ENCODE peak calls at places on chromosomes 6 and 20, in eight cellular contexts. I, X, F, Q, M, A, J and W are unnamed samples.

GRCh38 chr20:37901667-37902503 is 1.0 kb upstream of the VSTM2L start:
- DNase-seq in I (peak; percentile 64), X (peak; percentile 35), F (peak; percentile 41), Q (peak; percentile 75), M (no peak), A (peak; percentile 32), J (peak; percentile 82), W (peak; percentile 70)

GRCh38 chr6:122568350-122568749 is 41.9 kb upstream of the PKIB start:
- DNase-seq in I (no peak), X (peak; percentile 31), F (no peak), Q (no peak), M (no peak), A (no peak), J (no peak), W (no peak)

GRCh38 chr6:161370882-161371281 is 97.0 kb upstream of the AGPAT4 start:
- DNase-seq in I (peak; percentile 66), X (peak; percentile 62), F (peak; percentile 47), Q (peak; percentile 67), M (peak; percentile 41), A (peak; percentile 34), J (peak; percentile 84), W (peak; percentile 39)

GRCh38 chr6:167580512-167580911 is 246.2 kb upstream of the AFDN start:
- DNase-seq in I (no peak), X (no peak), F (no peak), Q (no peak), M (no peak), A (no peak), J (no peak), W (no peak)

GRCh38 chr6:107118976-107119375 is 3.7 kb upstream of the BEND3 start:
- DNase-seq in I (no peak), X (no peak), F (no peak), Q (no peak), M (no peak), A (no peak), J (no peak), W (no peak)

GRCh38 chr6:5490495-5491069 is 229.3 kb downstream of the FARS2 start:
- DNase-seq in I (peak; percentile 55), X (no peak), F (no peak), Q (no peak), M (no peak), A (no peak), J (no peak), W (no peak)

GRCh38 chr6:31631209-31631608 is 10.7 kb downstream of the PRRC2A start:
- DNase-seq in I (no peak), X (no peak), F (no peak), Q (no peak), M (no peak), A (no peak), J (no peak), W (no peak)

GRCh38 chr20:23152308-23152892 is 66.3 kb upstream of the CD93 start:
- DNase-seq in I (no peak), X (peak; percentile 19), F (no peak), Q (peak; percentile 91), M (no peak), A (peak; percentile 94), J (no peak), W (no peak)

GRCh38 chr6:117494694-117495318 is 12.3 kb downstream of the DCBLD1 start:
- DNase-seq in I (no peak), X (no peak), F (no peak), Q (no peak), M (no peak), A (no peak), J (no peak), W (no peak)

GRCh38 chr20:40506567-40506966 is 182.5 kb downstream of the MAFB start:
- DNase-seq in I (peak; percentile 32), X (peak; percentile 64), F (peak; percentile 40), Q (no peak), M (no peak), A (peak; percentile 91), J (no peak), W (no peak)

GRCh38 chr20:48717095-48717958 is 110.5 kb downstream of the PREX1 start:
- DNase-seq in I (no peak), X (no peak), F (no peak), Q (no peak), M (no peak), A (no peak), J (no peak), W (no peak)

GRCh38 chr6:111521497-111522275 is 38.7 kb upstream of the REV3L start:
- DNase-seq in I (no peak), X (no peak), F (no peak), Q (no peak), M (no peak), A (peak; percentile 49), J (no peak), W (no peak)

GRCh38 chr20:36384022-36384619 is 78.0 kb downstream of the DLGAP4 start:
- DNase-seq in I (no peak), X (peak; percentile 29), F (no peak), Q (peak; percentile 83), M (peak; percentile 63), A (no peak), J (peak; percentile 92), W (peak; percentile 3)
- TF ChIP-seq CTCF in I (no peak), X (no peak), F (no peak), Q (peak; percentile 33), M (peak; percentile 40), A (no peak), J (peak; percentile 55), W (no peak)

DNA sequence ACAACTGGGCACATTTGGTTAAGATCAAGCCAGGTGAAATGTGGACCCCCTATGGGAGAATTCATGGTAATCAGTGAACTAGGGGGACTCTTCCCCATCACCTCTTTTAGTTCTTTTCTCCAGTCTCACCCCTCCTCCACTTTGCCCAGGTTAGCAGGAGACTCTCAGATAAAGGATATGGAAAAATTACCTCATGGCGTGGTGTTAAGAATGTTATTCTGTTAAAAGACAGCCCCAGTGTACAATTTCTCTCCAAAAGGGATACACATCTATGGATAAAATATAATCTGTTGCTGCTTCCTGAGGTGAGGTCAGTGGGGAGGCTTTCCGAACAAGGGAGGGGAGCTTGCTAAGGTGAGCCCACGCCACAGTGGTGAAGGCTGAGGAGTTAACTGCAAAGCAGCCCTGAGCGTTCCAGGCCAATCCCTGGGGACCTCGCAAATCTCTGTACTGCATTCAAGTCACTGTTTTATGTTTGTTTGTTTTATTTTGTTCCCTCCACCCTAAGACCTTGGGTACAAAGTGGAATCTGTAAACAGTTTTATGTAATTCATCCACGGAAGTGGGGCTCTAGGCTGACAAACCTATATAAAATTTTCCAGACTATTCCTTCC is 52.0 kb downstream of the ADGRF1 start:
- DNase-seq in I (no peak), X (no peak), F (no peak), Q (no peak), M (no peak), A (no peak), J (no peak), W (peak; percentile 8)
- H3K4me3 ChIP-seq in I (no peak overlapping the region), X (no peak overlapping the region), F (no peak overlapping the region), Q (no peak overlapping the region), M (no peak overlapping the region), A (no peak overlapping the region), J (no peak overlapping the region), W (no peak overlapping the region)

GRCh38 chr6:54058236-54058635 is 53.0 kb upstream of the MLIP start:
- DNase-seq in I (no peak), X (no peak), F (no peak), Q (peak; percentile 28), M (no peak), A (no peak), J (no peak), W (no peak)

GRCh38 chr6:54063228-54063539 is 48.1 kb upstream of the MLIP start:
- DNase-seq in I (no peak), X (no peak), F (no peak), Q (no peak), M (no peak), A (no peak), J (no peak), W (no peak)

GRCh38 chr6:54057068-54057467 is 54.2 kb upstream of the MLIP start:
- DNase-seq in I (no peak), X (no peak), F (no peak), Q (no peak), M (no peak), A (no peak), J (no peak), W (no peak)

GRCh38 chr6:54059683-54060082 is 51.6 kb upstream of the MLIP start:
- DNase-seq in I (no peak), X (no peak), F (no peak), Q (no peak), M (no peak), A (no peak), J (no peak), W (no peak)

DNA sequence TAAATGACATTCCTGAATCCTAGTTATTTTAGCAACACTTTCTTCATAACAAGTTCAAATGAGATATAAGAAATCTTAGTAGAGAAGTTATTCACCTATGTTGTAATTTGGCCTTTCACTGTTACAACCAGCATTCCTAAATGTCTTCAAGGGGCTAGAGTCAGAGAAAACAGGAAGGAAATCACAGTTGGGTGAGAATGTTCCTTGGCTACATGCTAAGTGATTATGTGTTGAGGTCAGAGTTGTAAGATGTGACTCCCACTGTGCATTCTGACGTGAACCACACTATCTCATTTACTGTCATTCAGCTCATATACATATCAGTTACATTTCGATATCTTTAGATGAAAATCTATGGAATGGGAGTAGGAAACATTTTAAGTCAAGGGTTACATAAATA is 51.0 kb upstream of the MLIP start:
- DNase-seq in I (no peak), X (no peak), F (no peak), Q (no peak), M (no peak), A (peak; percentile 16), J (no peak), W (no peak)
- TF ChIP-seq CTCF in I (no peak), X (no peak), F (no peak), Q (no peak), M (no peak), A (no peak), J (no peak), W (no peak)

GRCh38 chr6:56851541-56852248 is 103.2 kb upstream of the BEND6 start:
- DNase-seq in I (peak; percentile 67), X (no peak), F (peak; percentile 18), Q (peak; percentile 73), M (no peak), A (peak; percentile 83), J (peak; percentile 86), W (peak; percentile 32)

GRCh38 chr6:56850618-56851017 is 104.3 kb upstream of the BEND6 start:
- DNase-seq in I (no peak), X (no peak), F (no peak), Q (no peak), M (no peak), A (no peak), J (no peak), W (no peak)

GRCh38 chr6:56852249-56852606 is 102.7 kb upstream of the BEND6 start:
- DNase-seq in I (no peak), X (no peak), F (no peak), Q (no peak), M (no peak), A (no peak), J (no peak), W (no peak)

GRCh38 chr6:56849876-56850275 is 105.0 kb upstream of the BEND6 start:
- DNase-seq in I (no peak), X (no peak), F (no peak), Q (no peak), M (no peak), A (peak; percentile 63), J (peak; percentile 22), W (no peak)

DNA sequence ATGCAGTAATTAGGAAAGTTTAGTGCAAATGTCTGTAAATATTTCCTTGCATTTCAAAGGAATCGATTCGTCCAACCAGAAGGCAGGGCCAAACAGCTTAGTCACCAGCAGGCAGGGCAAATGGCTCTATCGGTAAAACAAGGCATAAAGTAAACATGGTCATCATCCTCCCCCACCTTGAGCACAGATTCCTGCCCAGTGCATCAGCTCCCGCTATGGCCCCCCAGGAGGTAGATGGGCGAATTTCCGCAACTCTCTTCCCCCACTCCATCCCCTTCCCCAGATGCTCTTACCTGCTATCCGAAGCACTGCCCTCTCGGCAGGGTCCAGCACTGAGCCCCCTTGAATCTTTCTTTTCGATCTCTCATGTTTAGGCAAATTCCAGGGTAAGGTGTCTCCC is 103.8 kb upstream of the BEND6 start:
- DNase-seq in I (no peak), X (no peak), F (no peak), Q (no peak), M (no peak), A (peak; percentile 74), J (peak; percentile 29), W (no peak)
- H3K4me3 ChIP-seq in I (peak overlapping the region; percentile 75), X (peak overlapping the region; percentile 19), F (peak overlapping the region; percentile 25), Q (peak overlapping the region; percentile 30), M (peak overlapping the region; percentile 74), A (peak overlapping the region; percentile 56), J (peak overlapping the region; percentile 93), W (no peak overlapping the region)